ENCODE peak calls at places on chromosomes 7 and 10, in five cellular contexts. G is substantia nigra, N is iris pigment epithelial cell, P is EL, S is foreskin keratinocyte. Z is an unnamed sample.

GRCh38 chr7:88358534-88358838 is 51.8 kb upstream of the STEAP4 start:
- DNase-seq in G (no peak), N (no peak), P (no peak), S (no peak), Z (no peak)

GRCh38 chr10:133438711-133439273 is 14.4 kb upstream of the SPRN start:
- DNase-seq in S (no peak), G (no peak), P (peak), N (peak), Z (no peak)

GRCh38 chr10:77738496-77739158 is 101.0 kb upstream of the KCNMA1 start:
- DNase-seq in N (no peak), P (no peak), G (no peak), S (no peak), Z (no peak)

GRCh38 chr7:988426-988911 is 5.5 kb downstream of the CYP2W1 start:
- DNase-seq in S (no peak), P (no peak), N (peak), G (no peak), Z (no peak)

GRCh38 chr7:128944487-128945236 is 6.9 kb downstream of the IRF5 start:
- DNase-seq in G (no peak), P (no peak), S (no peak), N (no peak), Z (no peak)

GRCh38 chr10:28971255-28971654 is 293.9 kb downstream of the BAMBI start:
- DNase-seq in P (no peak), S (peak), G (no peak), N (no peak), Z (no peak)

GRCh38 chr7:144818516-144818915 is 17.3 kb downstream of the TPK1 start:
- DNase-seq in N (peak), S (no peak), P (no peak), G (no peak), Z (no peak)

GRCh38 chr7:7917593-7917992 is 51.0 kb upstream of the GLCCI1 start:
- DNase-seq in N (no peak), P (no peak), G (no peak), S (no peak), Z (no peak)

GRCh38 chr10:52563361-52563760 is 209.2 kb downstream of the MBL2 start:
- DNase-seq in S (no peak), P (peak), N (peak), G (no peak), Z (no peak)

GRCh38 chr10:111098679-111099437 is 22.0 kb downstream of the ADRA2A start:
- DNase-seq in P (peak), S (no peak), G (no peak), N (peak), Z (peak)

GRCh38 chr7:27661776-27662489 is 750 bp downstream of the HIBADH start:
- DNase-seq in S (no peak), N (peak), G (peak), P (peak), Z (no peak)

GRCh38 chr7:155586843-155587440 is 40.6 kb upstream of the CNPY1 start:
- DNase-seq in N (no peak), G (no peak), S (no peak), P (no peak), Z (no peak)

GRCh38 chr7:17405786-17406185 is 107.3 kb downstream of the AHR start:
- DNase-seq in N (peak), P (peak), G (no peak), S (peak), Z (peak)

Z was measured in MG63.